ENCODE peak calls at places on chromosomes 2 and 18, in five cellular contexts. J is GM12865, D is fibroblast of lung, X is Calu3, S is ascending aorta. W is an unnamed sample.
A peak's percentile ranks its signal among the peaks of the same experiment; 100 is the strongest.

GRCh38 chr18:26301681-26302080 is 75.4 kb downstream of the TAF4B start:
- DNase-seq in X (no peak), D (peak; percentile 19), S (no peak), J (no peak), W (no peak)

GRCh38 chr2:232672581-232672980 is 24.6 kb upstream of the GIGYF2 start:
- DNase-seq in S (no peak), X (no peak), D (no peak), J (no peak), W (no peak)

GRCh38 chr18:62596145-62597005 is 73.5 kb downstream of the ZCCHC2 start:
- DNase-seq in S (no peak), J (no peak), D (peak; percentile 28), X (peak; percentile 35), W (peak; percentile 72)

GRCh38 chr2:128563348-128563687 is 244.7 kb upstream of the HS6ST1 start:
- DNase-seq in S (peak; percentile 54), D (peak; percentile 99), J (no peak), X (no peak), W (no peak)

GRCh38 chr2:71700880-71701397 is 247.6 kb downstream of the DYSF start:
- DNase-seq in J (no peak), D (peak; percentile 41), X (no peak), S (peak; percentile 56), W (no peak)

GRCh38 chr2:127094509-127095366 is 12.2 kb downstream of the BIN1 start:
- DNase-seq in X (peak; percentile 49), J (no peak), D (peak; percentile 51), S (no peak), W (peak; percentile 41)

GRCh38 chr18:50817898-50818250 is 1.9 kb downstream of the MRO start:
- DNase-seq in S (no peak), D (peak; percentile 42), X (no peak), J (no peak), W (no peak)

GRCh38 chr2:88199912-88200682 is 30.0 kb downstream of the THNSL2 start:
- DNase-seq in S (no peak), J (no peak), X (peak; percentile 41), D (peak; percentile 2), W (peak; percentile 50)

GRCh38 chr18:56803076-56803475 is 151.9 kb downstream of the WDR7 start:
- DNase-seq in X (no peak), D (no peak), S (no peak), J (no peak), W (no peak)

GRCh38 chr18:67359868-67360838 is 156.4 kb downstream of the DSEL start:
- DNase-seq in D (peak; percentile 96), S (no peak), X (peak; percentile 59), J (peak; percentile 13), W (no peak)

GRCh38 chr2:57862153-57862552 is 184.5 kb upstream of the VRK2 start:
- DNase-seq in J (no peak), D (no peak), X (no peak), S (no peak), W (no peak)

GRCh38 chr2:186827426-186827825 is 21.5 kb downstream of the ZSWIM2 start:
- DNase-seq in J (no peak), D (peak; percentile 70), X (no peak), S (no peak), W (no peak)

GRCh38 chr2:230627806-230628724 is 84.6 kb upstream of the CAB39 start:
- DNase-seq in J (no peak), S (no peak), X (no peak), D (peak; percentile 80), W (no peak)

GRCh38 chr2:40330086-40330485 is 121.8 kb downstream of the SLC8A1 start:
- DNase-seq in S (no peak), X (no peak), J (no peak), D (no peak), W (no peak)

GRCh38 chr2:107393516-107393915 is 433.2 kb upstream of the RGPD4 start:
- DNase-seq in S (no peak), X (no peak), J (no peak), D (peak; percentile 3), W (no peak)

GRCh38 chr18:32530947-32531651 is 60.4 kb upstream of the GAREM1 start:
- DNase-seq in X (peak; percentile 2), S (no peak), J (peak; percentile 26), D (peak; percentile 81), W (no peak)

GRCh38 chr2:201151127-201152074 is 31.5 kb upstream of the CASP10 start:
- DNase-seq in J (peak; percentile 49), D (peak; percentile 93), X (no peak), S (no peak), W (no peak)

GRCh38 chr2:6309415-6310185 is 556.1 kb downstream of the CMPK2 start:
- DNase-seq in D (no peak), J (peak; percentile 75), X (no peak), S (no peak), W (peak; percentile 43)

GRCh38 chr2:141767051-141767450 is 363.8 kb downstream of the LRP1B start:
- DNase-seq in J (no peak), S (no peak), X (no peak), D (peak; percentile 92), W (no peak)

GRCh38 chr2:121076885-121077549 is 208.0 kb downstream of the TFCP2L1 start:
- DNase-seq in S (no peak), D (peak; percentile 23), X (peak; percentile 89), J (peak; percentile 62), W (peak; percentile 84)

GRCh38 chr2:217360781-217361485 is 501.1 kb upstream of the TNP1 start:
- DNase-seq in X (no peak), J (no peak), D (peak; percentile 93), S (no peak), W (no peak)

GRCh38 chr2:121818546-121818945 is 63.1 kb downstream of the TSN start:
- DNase-seq in D (no peak), S (no peak), X (no peak), J (no peak), W (no peak)

GRCh38 chr2:64214281-64215115 is 70.3 kb upstream of the PELI1 start:
- DNase-seq in J (peak; percentile 85), S (no peak), D (peak; percentile 68), X (no peak), W (no peak)

GRCh38 chr2:43634604-43635306 is 2.3 kb upstream of the PLEKHH2 start:
- DNase-seq in S (no peak), X (peak; percentile 38), J (no peak), D (peak; percentile 95), W (no peak)

GRCh38 chr18:3121256-3121655 is 98.5 kb downstream of the MYOM1 start:
- DNase-seq in J (peak; percentile 15), X (no peak), D (no peak), S (no peak), W (no peak)
- TF ChIP-seq CTCF in J (no peak), X (no peak), D (no peak), S (no peak), W (no peak)

GRCh38 chr2:191521608-191522208 is 156.2 kb upstream of the NABP1 start:
- DNase-seq in J (peak; percentile 7), X (no peak), S (no peak), D (peak; percentile 32), W (no peak)
- TF ChIP-seq CTCF in J (peak; percentile 52), X (peak; percentile 78), S (peak; percentile 72), D (peak; percentile 42), W (peak; percentile 64)

DNA sequence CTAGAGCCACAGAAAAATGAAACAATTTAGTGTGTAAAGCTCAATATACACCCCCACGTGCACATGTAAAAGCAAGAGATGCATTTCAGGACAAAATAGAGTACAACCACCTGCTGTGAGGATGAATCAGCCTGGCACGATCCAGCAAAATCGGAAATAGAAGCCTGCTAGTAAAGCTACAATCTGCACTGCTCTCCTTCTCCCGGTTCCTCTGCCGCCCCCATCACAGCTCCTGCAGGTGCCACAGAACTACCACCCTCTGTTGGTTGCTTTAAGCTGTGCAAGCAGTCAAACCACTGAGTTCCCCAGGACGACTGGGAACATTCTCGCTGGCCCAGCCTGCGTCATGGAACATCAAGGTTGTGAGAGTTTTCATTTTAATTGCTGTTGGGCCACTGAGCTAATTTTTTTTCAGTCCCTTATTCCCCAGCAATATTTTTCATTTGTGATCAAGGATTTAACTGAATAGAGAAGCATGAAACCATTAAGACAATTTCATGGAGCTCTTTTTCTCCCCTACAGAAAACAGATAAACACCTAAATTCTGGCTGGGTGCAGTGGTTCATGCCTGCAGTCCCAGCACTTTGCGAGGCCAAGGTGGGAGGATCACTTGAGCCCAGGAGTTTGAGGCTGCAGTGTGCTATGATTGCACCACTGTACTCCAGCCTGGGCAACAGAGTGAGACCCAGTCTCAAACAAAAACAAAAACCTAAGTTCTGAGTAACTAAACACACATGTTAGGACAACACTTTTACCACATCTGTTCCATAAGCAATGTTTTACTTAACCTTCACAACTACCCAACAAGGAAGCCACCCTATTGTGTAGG is 47.6 kb upstream of the MAPRE3 start:
- DNase-seq in X (peak; percentile 61), S (no peak), J (peak; percentile 56), D (peak; percentile 38), W (peak; percentile 68)
- TF ChIP-seq CTCF in X (peak; percentile 42), S (no peak), J (peak; percentile 64), D (peak; percentile 49), W (peak; percentile 54)

GRCh38 chr2:177149155-177149503 is 63.5 kb upstream of the HNRNPA3 start:
- DNase-seq in X (no peak), J (no peak), S (no peak), D (no peak), W (no peak)
- TF ChIP-seq CTCF in X (no peak), J (no peak), S (no peak), D (no peak), W (peak; percentile 63)